ENCODE peak calls at places on chromosomes 7 and 10, in seven cellular contexts. One of them, this sample, is unnamed.

GRCh38 chr7:109246330-109247077 is 676.8 kb downstream of the DNAJB9 start:
- DNase-seq in dorsolateral prefrontal cortex: no peak
- DNase-seq in kidney: no peak
- DNase-seq in IMR-90: no peak
- DNase-seq in hepatocyte: no peak
- DNase-seq in neural crest cell: no peak
- DNase-seq in A549: no peak
- DNase-seq in this sample: no peak

GRCh38 chr7:10121641-10122040 is 852.0 kb upstream of the PHF14 start:
- DNase-seq in dorsolateral prefrontal cortex: no peak
- DNase-seq in kidney: no peak
- DNase-seq in IMR-90: no peak
- DNase-seq in hepatocyte: no peak
- DNase-seq in neural crest cell: no peak
- DNase-seq in A549: no peak
- DNase-seq in this sample: no peak

GRCh38 chr7:102424129-102424551 is 9.2 kb upstream of the ORAI2 start:
- DNase-seq in dorsolateral prefrontal cortex: no peak
- DNase-seq in kidney: no peak
- DNase-seq in IMR-90: no peak
- DNase-seq in hepatocyte: no peak
- DNase-seq in neural crest cell: no peak
- DNase-seq in A549: no peak
- DNase-seq in this sample: no peak

GRCh38 chr7:102122026-102122425 is 164.6 kb upstream of the SH2B2 start:
- DNase-seq in dorsolateral prefrontal cortex: no peak
- DNase-seq in kidney: no peak
- DNase-seq in IMR-90: peak
- DNase-seq in hepatocyte: peak
- DNase-seq in neural crest cell: no peak
- DNase-seq in A549: peak
- DNase-seq in this sample: no peak

GRCh38 chr7:4681218-4681851 is 760 bp upstream of the FOXK1 start:
- DNase-seq in dorsolateral prefrontal cortex: no peak
- DNase-seq in kidney: no peak
- DNase-seq in IMR-90: no peak
- DNase-seq in hepatocyte: no peak
- DNase-seq in neural crest cell: no peak
- DNase-seq in A549: no peak
- DNase-seq in this sample: no peak

GRCh38 chr7:47783456-47784240 is 164.6 kb downstream of the PKD1L1 start:
- DNase-seq in dorsolateral prefrontal cortex: no peak
- DNase-seq in kidney: peak
- DNase-seq in IMR-90: peak
- DNase-seq in hepatocyte: peak
- DNase-seq in neural crest cell: no peak
- DNase-seq in A549: peak
- DNase-seq in this sample: no peak

GRCh38 chr10:73969224-73969811 is 28.6 kb upstream of the VCL start:
- DNase-seq in dorsolateral prefrontal cortex: no peak
- DNase-seq in kidney: no peak
- DNase-seq in IMR-90: no peak
- DNase-seq in hepatocyte: no peak
- DNase-seq in neural crest cell: no peak
- DNase-seq in A549: no peak
- DNase-seq in this sample: no peak

GRCh38 chr10:12605580-12606405 is 256.4 kb downstream of the CAMK1D start:
- DNase-seq in dorsolateral prefrontal cortex: peak
- DNase-seq in kidney: peak
- DNase-seq in IMR-90: peak
- DNase-seq in hepatocyte: peak
- DNase-seq in neural crest cell: no peak
- DNase-seq in A549: peak
- DNase-seq in this sample: no peak

GRCh38 chr7:25256424-25256823 is 28.1 kb upstream of the NPVF start:
- DNase-seq in dorsolateral prefrontal cortex: no peak
- DNase-seq in kidney: no peak
- DNase-seq in IMR-90: no peak
- DNase-seq in hepatocyte: peak
- DNase-seq in neural crest cell: no peak
- DNase-seq in A549: no peak
- DNase-seq in this sample: no peak

GRCh38 chr10:124566222-124566888 is 104.7 kb downstream of the LHPP start:
- DNase-seq in dorsolateral prefrontal cortex: no peak
- DNase-seq in kidney: peak
- DNase-seq in IMR-90: no peak
- DNase-seq in hepatocyte: no peak
- DNase-seq in neural crest cell: no peak
- DNase-seq in A549: no peak
- DNase-seq in this sample: no peak

GRCh38 chr10:124564881-124565280 is 103.3 kb downstream of the LHPP start:
- DNase-seq in dorsolateral prefrontal cortex: no peak
- DNase-seq in kidney: no peak
- DNase-seq in IMR-90: no peak
- DNase-seq in hepatocyte: no peak
- DNase-seq in neural crest cell: no peak
- DNase-seq in A549: no peak
- DNase-seq in this sample: no peak

GRCh38 chr10:124563320-124563719 is 101.7 kb downstream of the LHPP start:
- DNase-seq in dorsolateral prefrontal cortex: no peak
- DNase-seq in kidney: peak
- DNase-seq in IMR-90: no peak
- DNase-seq in hepatocyte: no peak
- DNase-seq in neural crest cell: no peak
- DNase-seq in A549: no peak
- DNase-seq in this sample: no peak

GRCh38 chr10:124566981-124567835 is 105.6 kb downstream of the LHPP start:
- DNase-seq in dorsolateral prefrontal cortex: no peak
- DNase-seq in kidney: peak
- DNase-seq in IMR-90: no peak
- DNase-seq in hepatocyte: no peak
- DNase-seq in neural crest cell: no peak
- DNase-seq in A549: no peak
- DNase-seq in this sample: no peak

GRCh38 chr10:124565565-124566221 is 104.1 kb downstream of the LHPP start:
- DNase-seq in dorsolateral prefrontal cortex: no peak
- DNase-seq in kidney: peak
- DNase-seq in IMR-90: no peak
- DNase-seq in hepatocyte: no peak
- DNase-seq in neural crest cell: peak
- DNase-seq in A549: peak
- DNase-seq in this sample: no peak
- TF ChIP-seq CTCF in dorsolateral prefrontal cortex: peak
- TF ChIP-seq CTCF in kidney: peak
- TF ChIP-seq CTCF in IMR-90: peak
- TF ChIP-seq CTCF in hepatocyte: peak
- TF ChIP-seq CTCF in neural crest cell: peak
- TF ChIP-seq CTCF in A549: peak
- TF ChIP-seq CTCF in this sample: peak

GRCh38 chr7:100826546-100827329 is 585 bp downstream of the EPHB4 start:
- DNase-seq in dorsolateral prefrontal cortex: no peak
- DNase-seq in kidney: peak
- DNase-seq in IMR-90: no peak
- DNase-seq in hepatocyte: no peak
- DNase-seq in neural crest cell: no peak
- DNase-seq in A549: no peak
- DNase-seq in this sample: no peak

GRCh38 chr7:100825215-100825671 is 2.1 kb downstream of the EPHB4 start:
- DNase-seq in dorsolateral prefrontal cortex: no peak
- DNase-seq in kidney: no peak
- DNase-seq in IMR-90: no peak
- DNase-seq in hepatocyte: peak
- DNase-seq in neural crest cell: no peak
- DNase-seq in A549: no peak
- DNase-seq in this sample: no peak

GRCh38 chr7:100825760-100826545 is 1.4 kb downstream of the EPHB4 start:
- DNase-seq in dorsolateral prefrontal cortex: no peak
- DNase-seq in kidney: no peak
- DNase-seq in IMR-90: peak
- DNase-seq in hepatocyte: peak
- DNase-seq in neural crest cell: no peak
- DNase-seq in A549: no peak
- DNase-seq in this sample: no peak

GRCh38 chr7:100829150-100829716 is 1.9 kb upstream of the EPHB4 start:
- DNase-seq in dorsolateral prefrontal cortex: no peak
- DNase-seq in kidney: peak
- DNase-seq in IMR-90: no peak
- DNase-seq in hepatocyte: no peak
- DNase-seq in neural crest cell: no peak
- DNase-seq in A549: no peak
- DNase-seq in this sample: no peak

DNA sequence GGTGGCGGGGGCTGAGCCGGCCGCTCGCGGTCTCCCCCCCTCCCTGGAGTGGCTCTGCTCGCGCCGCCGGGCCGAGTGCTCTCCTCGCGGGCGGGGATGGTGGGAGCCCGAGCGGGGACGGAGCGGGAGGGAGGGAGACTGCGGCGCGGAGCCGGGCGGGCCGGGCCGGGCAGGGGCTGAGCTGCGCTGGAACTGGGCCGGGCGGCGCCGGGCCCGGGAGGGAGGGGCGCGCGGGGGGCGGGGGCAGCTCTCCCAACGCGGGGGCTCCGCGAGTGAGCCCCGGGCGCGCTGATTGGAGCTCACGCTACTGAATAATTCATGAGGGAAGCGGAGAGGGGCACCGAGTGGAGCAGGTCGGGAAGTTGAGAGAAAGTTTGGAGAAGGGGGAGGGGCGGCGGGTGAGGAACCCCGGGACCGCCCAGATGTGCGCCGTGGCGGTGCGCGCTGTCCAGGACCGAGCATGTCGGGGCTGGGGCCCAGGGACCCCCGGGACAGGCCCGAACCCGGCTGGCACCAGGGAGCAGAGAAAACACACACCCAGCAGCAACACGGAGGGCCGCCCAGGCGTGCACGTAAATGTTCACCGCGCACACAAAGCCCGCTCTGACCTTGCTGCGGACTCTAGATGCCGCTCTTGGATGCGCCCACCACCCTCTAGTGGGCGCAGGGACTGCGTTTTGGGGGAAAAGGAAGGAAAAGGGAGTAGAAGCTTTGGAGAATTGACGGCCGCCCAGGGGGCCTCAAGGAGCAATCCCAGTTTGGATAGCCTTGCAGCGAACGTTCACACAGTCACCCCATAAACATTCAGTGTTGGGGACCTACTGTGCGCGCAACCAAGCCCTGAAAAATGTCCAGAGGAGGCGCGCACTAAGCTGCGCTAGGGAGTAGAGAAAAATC is at the start of gene EPHB4:
- DNase-seq in dorsolateral prefrontal cortex: no peak
- DNase-seq in kidney: peak
- DNase-seq in IMR-90: peak
- DNase-seq in hepatocyte: peak
- DNase-seq in neural crest cell: peak
- DNase-seq in A549: peak
- DNase-seq in this sample: peak
- TF ChIP-seq CTCF in dorsolateral prefrontal cortex: no peak
- TF ChIP-seq CTCF in kidney: peak
- TF ChIP-seq CTCF in IMR-90: peak
- TF ChIP-seq CTCF in hepatocyte: peak
- TF ChIP-seq CTCF in neural crest cell: peak
- TF ChIP-seq CTCF in A549: peak
- TF ChIP-seq CTCF in this sample: peak

GRCh38 chr7:41733063-41733398 is 30.1 kb upstream of the INHBA start:
- DNase-seq in dorsolateral prefrontal cortex: no peak
- DNase-seq in kidney: no peak
- DNase-seq in IMR-90: peak
- DNase-seq in hepatocyte: no peak
- DNase-seq in neural crest cell: no peak
- DNase-seq in A549: no peak
- DNase-seq in this sample: no peak

GRCh38 chr7:41730668-41731067 is 27.8 kb upstream of the INHBA start:
- DNase-seq in dorsolateral prefrontal cortex: no peak
- DNase-seq in kidney: no peak
- DNase-seq in IMR-90: peak
- DNase-seq in hepatocyte: peak
- DNase-seq in neural crest cell: no peak
- DNase-seq in A549: no peak
- DNase-seq in this sample: no peak

GRCh38 chr7:41731486-41732278 is 28.8 kb upstream of the INHBA start:
- DNase-seq in dorsolateral prefrontal cortex: no peak
- DNase-seq in kidney: no peak
- DNase-seq in IMR-90: no peak
- DNase-seq in hepatocyte: no peak
- DNase-seq in neural crest cell: no peak
- DNase-seq in A549: no peak
- DNase-seq in this sample: no peak

DNA sequence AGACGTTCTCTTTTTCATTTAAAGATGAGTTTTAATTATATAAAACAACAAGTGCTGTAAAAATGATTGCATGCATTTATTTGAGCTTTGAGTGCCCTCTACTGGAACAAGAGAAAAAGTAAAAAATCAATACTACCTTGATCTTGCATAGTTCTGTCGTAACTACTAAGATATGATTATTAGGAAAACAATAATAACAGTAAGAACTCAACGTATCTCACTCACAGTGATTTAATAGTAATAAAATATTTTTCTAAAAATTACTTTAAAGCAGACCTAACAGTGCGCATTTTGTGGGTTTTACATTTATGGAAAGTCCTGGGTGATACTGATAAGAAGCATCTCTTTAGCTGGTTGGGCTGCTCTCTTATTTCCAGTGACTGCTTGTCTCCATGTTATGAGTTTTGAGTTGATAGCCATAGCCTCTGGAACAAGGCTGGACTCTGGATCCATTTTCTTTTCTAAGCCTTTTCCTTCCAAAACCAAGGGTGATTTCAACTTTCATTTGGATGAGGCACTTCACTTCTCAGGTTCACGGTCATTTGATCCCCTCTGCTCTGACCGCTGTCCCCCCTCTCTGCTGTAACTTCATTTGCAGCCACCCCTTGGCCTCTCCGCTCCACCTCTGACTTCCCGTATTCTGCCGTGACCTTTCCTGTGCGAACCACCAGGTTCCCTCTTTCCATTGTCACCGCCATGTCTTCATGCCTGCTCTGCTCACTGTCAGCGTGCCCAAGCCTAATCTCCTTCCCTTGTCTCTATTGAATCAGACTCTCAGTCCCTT is 29.6 kb upstream of the INHBA start:
- DNase-seq in dorsolateral prefrontal cortex: no peak
- DNase-seq in kidney: no peak
- DNase-seq in IMR-90: peak
- DNase-seq in hepatocyte: no peak
- DNase-seq in neural crest cell: no peak
- DNase-seq in A549: no peak
- DNase-seq in this sample: no peak
- TF ChIP-seq CTCF in dorsolateral prefrontal cortex: peak
- TF ChIP-seq CTCF in kidney: peak
- TF ChIP-seq CTCF in IMR-90: peak
- TF ChIP-seq CTCF in hepatocyte: peak
- TF ChIP-seq CTCF in neural crest cell: peak
- TF ChIP-seq CTCF in A549: peak
- TF ChIP-seq CTCF in this sample: peak

DNA sequence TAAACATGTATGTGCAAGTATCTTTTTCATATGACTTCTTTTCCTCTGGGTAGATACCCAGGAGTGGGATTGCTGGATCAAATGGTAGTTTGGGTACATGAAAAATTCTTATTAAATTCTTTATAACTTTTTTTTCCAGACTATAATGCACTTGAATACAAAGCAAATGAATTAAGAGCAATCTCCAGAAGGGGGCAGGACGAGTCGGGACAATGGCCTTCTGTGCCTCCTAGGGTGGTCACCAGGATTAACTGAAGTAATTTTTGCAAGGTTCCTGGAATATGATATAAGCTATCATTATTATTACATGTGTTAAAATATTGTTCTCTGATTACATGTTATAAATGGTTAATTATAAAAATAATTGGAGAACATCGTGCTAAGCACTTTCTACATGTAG is 127.2 kb downstream of the PPP1R17 start:
- DNase-seq in dorsolateral prefrontal cortex: no peak
- DNase-seq in kidney: no peak
- DNase-seq in IMR-90: no peak
- DNase-seq in hepatocyte: no peak
- DNase-seq in neural crest cell: peak
- DNase-seq in A549: peak
- DNase-seq in this sample: no peak
- TF ChIP-seq CTCF in dorsolateral prefrontal cortex: no peak
- TF ChIP-seq CTCF in kidney: no peak
- TF ChIP-seq CTCF in IMR-90: peak
- TF ChIP-seq CTCF in hepatocyte: peak
- TF ChIP-seq CTCF in neural crest cell: peak
- TF ChIP-seq CTCF in A549: peak
- TF ChIP-seq CTCF in this sample: peak

This sample was measured in progenitor cell of endocrine pancreas.